ENCODE peak calls at places on chromosomes 5 and 9, in ten cellular contexts. S is Peyer's patch; B is cardiac muscle cell; X is PC-3; U is lower lobe of right lung; V is aorta; Q is CD4-positive, CD25-positive, alpha-beta regulatory T cell; K is transverse colon; W is uterus; R is tibial nerve. H is an unnamed sample. For H3K4me1, the result is how much of the 10 kb centered on the place peaks cover.

GRCh38 chr5:147509710-147510651 is at the start of gene DPYSL3:
- DNase-seq in B (peak), V (peak), R (peak), Q (no peak), K (peak), X (peak), S (no peak), W (peak), U (peak), H (peak)

GRCh38 chr5:65774346-65774745 is 52.3 kb downstream of the NLN start:
- DNase-seq in B (peak), S (no peak), Q (no peak), U (no peak), R (no peak), V (no peak), X (peak), W (no peak), K (no peak), H (no peak)

GRCh38 chr5:38905516-38905915 is 59.7 kb downstream of the OSMR start:
- DNase-seq in R (no peak), S (no peak), V (no peak), W (no peak), U (no peak), K (no peak), X (peak), Q (no peak), B (no peak), H (no peak)

GRCh38 chr9:78396087-78396486 is 99.2 kb downstream of the PSAT1 start:
- DNase-seq in W (no peak), U (no peak), S (no peak), R (no peak), B (no peak), K (no peak), X (no peak), V (no peak), Q (no peak), H (no peak)

GRCh38 chr5:219492-219891 is 1.4 kb downstream of the SDHA start:
- DNase-seq in B (peak), S (peak), X (peak), U (no peak), V (peak), W (no peak), Q (peak), R (peak), K (no peak), H (no peak)

GRCh38 chr5:5331838-5332237 is 90.6 kb upstream of the ICE1 start:
- DNase-seq in Q (no peak), V (no peak), X (no peak), R (no peak), K (no peak), U (no peak), B (no peak), S (no peak), W (no peak), H (no peak)

GRCh38 chr9:126533911-126534300 is 79.8 kb upstream of the LMX1B start:
- DNase-seq in B (no peak), Q (no peak), U (peak), X (no peak), K (no peak), W (no peak), R (no peak), V (peak), S (no peak), H (no peak)

GRCh38 chr9:4397917-4398316 is 92.4 kb upstream of the SLC1A1 start:
- DNase-seq in X (no peak), Q (no peak), U (no peak), V (no peak), R (no peak), S (no peak), K (no peak), W (no peak), B (peak), H (no peak)

GRCh38 chr5:167814828-167815227 is 476.6 kb upstream of the WWC1 start:
- DNase-seq in R (peak), B (peak), V (no peak), Q (no peak), K (no peak), W (no peak), X (peak), U (no peak), S (no peak), H (no peak)

GRCh38 chr5:180470966-180471582 is 23.1 kb upstream of the CNOT6 start:
- DNase-seq in V (peak), U (peak), S (peak), X (peak), Q (peak), B (peak), W (peak), K (peak), R (peak), H (peak)

GRCh38 chr5:138438003-138438723 is 694 bp upstream of the REEP2 start:
- DNase-seq in U (no peak), R (no peak), S (no peak), K (no peak), W (no peak), X (no peak), B (no peak), Q (no peak), V (no peak), H (no peak)
- H3K27ac ChIP-seq in U (no peak), R (no peak), S (no peak), K (peak), W (peak), X (no peak), B (peak), Q (no peak), V (no peak), H (peak)

GRCh38 chr5:143238620-143239019 is 164.9 kb downstream of the NR3C1 start:
- DNase-seq in W (no peak), Q (no peak), K (no peak), V (no peak), X (no peak), S (no peak), R (no peak), B (no peak), U (no peak), H (no peak)

GRCh38 chr5:143237664-143238063 is 165.8 kb downstream of the NR3C1 start:
- DNase-seq in U (no peak), B (no peak), K (no peak), Q (no peak), X (no peak), V (no peak), R (no peak), S (no peak), W (no peak), H (no peak)

GRCh38 chr5:143234162-143234842 is 169.2 kb downstream of the NR3C1 start:
- DNase-seq in K (no peak), V (no peak), X (no peak), R (no peak), W (no peak), S (no peak), Q (no peak), U (no peak), B (no peak), H (no peak)

GRCh38 chr5:143233020-143233419 is 170.5 kb downstream of the NR3C1 start:
- DNase-seq in B (peak), V (no peak), K (no peak), R (no peak), W (no peak), S (no peak), X (no peak), U (no peak), Q (no peak), H (no peak)

DNA sequence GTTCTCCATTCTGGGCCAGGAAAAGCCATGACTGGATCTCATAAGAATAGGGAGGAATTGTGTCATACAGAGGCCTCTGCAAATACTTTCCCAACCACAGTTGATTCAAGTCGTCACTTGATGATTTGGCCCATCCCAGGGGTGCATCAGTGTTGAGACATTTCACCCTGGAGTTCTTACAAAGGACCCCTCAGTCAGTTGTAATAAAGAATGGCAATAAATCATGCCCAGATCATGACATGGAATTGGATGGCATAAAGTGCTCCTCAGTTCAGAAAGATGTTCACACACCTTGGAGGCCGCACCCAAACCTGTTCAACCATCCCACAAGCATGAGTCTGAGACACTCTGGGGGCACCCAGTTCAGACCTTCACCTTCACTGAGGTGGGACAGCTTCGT is 168.1 kb downstream of the NR3C1 start:
- DNase-seq in K (no peak), W (no peak), S (no peak), Q (no peak), V (no peak), X (peak), U (no peak), R (peak), B (peak), H (no peak)
- H3K4me1 ChIP-seq in K (under half), W (under half), S (under half), Q (under half), V (under half), X (under half), U (under half), R (under half), B (under half), H (under half)

GRCh38 chr5:150141544-150142188 is 14.0 kb downstream of the PDGFRB start:
- DNase-seq in Q (no peak), W (no peak), U (no peak), S (no peak), X (no peak), R (no peak), V (no peak), K (no peak), B (peak), H (no peak)
- H3K27ac ChIP-seq in Q (no peak), W (peak), U (peak), S (peak), X (no peak), R (peak), V (peak), K (peak), B (peak), H (peak)

GRCh38 chr9:24931894-24932293 is 386.2 kb upstream of the IZUMO3 start:
- DNase-seq in X (no peak), W (no peak), V (no peak), R (no peak), U (no peak), K (no peak), Q (no peak), S (no peak), B (no peak), H (no peak)
- H3K4me1 ChIP-seq in X (under half), W (under half), V (under half), R (under half), U (under half), K (under half), Q (under half), S (under half), B (under half), H (under half)

GRCh38 chr5:148909766-148910165 is 83.4 kb downstream of the ADRB2 start:
- DNase-seq in V (no peak), K (peak), Q (no peak), S (no peak), U (no peak), W (no peak), B (no peak), X (peak), R (no peak), H (no peak)
- H3K27ac ChIP-seq in V (no peak), K (no peak), Q (no peak), S (no peak), U (peak), W (no peak), B (no peak), X (peak), R (peak), H (no peak)

GRCh38 chr5:139695183-139695573 is 47.0 kb downstream of the CXXC5 start:
- DNase-seq in R (no peak), X (no peak), B (no peak), V (no peak), S (no peak), K (no peak), Q (no peak), W (no peak), U (no peak), H (no peak)
- H3K4me1 ChIP-seq in R (under half), X (under half), B (under half), V (under half), S (under half), K (under half), Q (under half), W (under half), U (under half), H (half or more)

DNA sequence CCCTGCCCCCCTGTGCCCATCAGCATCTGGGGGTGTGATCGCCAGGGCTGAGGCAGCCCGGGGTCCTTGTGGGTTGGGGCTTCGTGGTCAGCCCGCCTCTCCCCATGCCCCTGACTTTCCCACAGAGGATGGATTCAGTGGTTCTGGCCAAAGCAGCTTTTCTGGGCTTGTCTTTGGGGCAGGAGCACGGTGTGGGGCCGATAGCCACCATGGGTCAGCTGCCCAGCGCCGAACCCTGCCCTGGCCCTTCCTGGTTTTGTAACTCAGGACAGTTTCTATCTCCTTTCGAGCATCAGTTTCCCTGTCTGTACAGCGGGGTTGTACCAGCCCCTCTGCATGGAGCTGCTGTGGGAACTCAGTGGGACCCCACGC is 77.1 kb downstream of the HMCN2 start:
- DNase-seq in B (no peak), S (no peak), V (no peak), X (no peak), Q (no peak), K (no peak), R (no peak), W (no peak), U (no peak), H (no peak)
- H3K27ac ChIP-seq in B (no peak), S (no peak), V (no peak), X (no peak), Q (no peak), K (no peak), R (no peak), W (no peak), U (no peak), H (no peak)

DNA sequence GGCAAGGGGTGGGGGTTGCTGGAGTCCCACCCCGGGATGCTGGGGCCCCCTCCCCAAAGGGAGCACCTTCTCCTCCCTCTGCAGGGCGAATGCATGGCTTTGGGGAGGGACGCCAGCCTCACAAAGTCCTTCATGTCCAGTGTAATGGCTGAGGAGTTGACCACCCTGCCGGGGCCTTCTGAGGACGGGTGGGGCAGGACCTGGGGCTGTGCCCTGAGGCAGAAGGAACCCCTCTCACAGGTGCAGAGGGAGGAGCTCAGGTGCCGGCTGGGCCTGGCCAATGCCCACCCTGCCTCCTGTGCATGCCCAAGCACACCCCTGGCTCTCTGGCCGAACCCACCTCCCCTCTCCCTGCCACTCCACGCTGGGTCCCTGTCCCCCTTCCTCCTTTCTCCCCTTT is 64.3 kb upstream of the RNU6ATAC start:
- DNase-seq in Q (no peak), U (no peak), X (no peak), R (no peak), S (no peak), B (no peak), V (no peak), K (no peak), W (no peak), H (no peak)
- H3K4me1 ChIP-seq in Q (under half), U (under half), X (under half), R (under half), S (under half), B (under half), V (under half), K (under half), W (under half), H (under half)

GRCh38 chr5:78610633-78611032 is 37.9 kb downstream of the LHFPL2 start:
- DNase-seq in K (no peak), B (no peak), W (no peak), X (no peak), S (no peak), V (no peak), Q (no peak), U (no peak), R (no peak), H (no peak)
- H3K27ac ChIP-seq in K (peak), B (peak), W (peak), X (no peak), S (no peak), V (no peak), Q (no peak), U (no peak), R (peak), H (peak)